ENCODE peak calls at places on chromosomes 12 and 14, in seven cellular contexts. T is HFFc6, Q is WTC11, S is cardiac fibroblast, X is endothelial cell, N is fibroblast of the aortic adventitia, Y is left ventricle myocardium inferior. B is an unnamed sample.

GRCh38 chr14:67704484-67705089 is 2.9 kb downstream of the RDH12 start:
- DNase-seq in N (peak; percentile 73), T (peak; percentile 43), Y (no peak), X (peak; percentile 34), S (peak; percentile 74), Q (no peak), B (no peak)

GRCh38 chr12:88401153-88401552 is 179.1 kb downstream of the KITLG start:
- DNase-seq in N (peak; percentile 54), Q (no peak), X (no peak), Y (no peak), T (no peak), S (no peak), B (no peak)

GRCh38 chr12:49553512-49554088 is 14.3 kb downstream of the MCRS1 start:
- DNase-seq in T (peak; percentile 32), Y (no peak), Q (no peak), S (peak; percentile 29), N (no peak), X (no peak), B (no peak)

GRCh38 chr14:101253948-101254347 is 307.3 kb upstream of the DIO3 start:
- DNase-seq in T (no peak), S (no peak), Q (no peak), Y (no peak), N (no peak), X (no peak), B (no peak)

GRCh38 chr12:49832836-49833421 is 4.7 kb upstream of the NCKAP5L start:
- DNase-seq in Q (no peak), X (no peak), Y (no peak), N (peak; percentile 90), T (peak; percentile 65), S (peak; percentile 70), B (no peak)

GRCh38 chr12:14941369-14941768 is 3.0 kb upstream of the ERP27 start:
- DNase-seq in Q (no peak), Y (no peak), N (no peak), S (no peak), T (no peak), X (no peak), B (no peak)

GRCh38 chr14:81062816-81063215 is 107.4 kb downstream of the TSHR start:
- DNase-seq in T (no peak), Q (peak; percentile 30), N (peak; percentile 1), X (peak; percentile 23), Y (no peak), S (peak; percentile 0), B (no peak)

GRCh38 chr12:4648099-4648498 is 752 bp downstream of the AKAP3 start:
- DNase-seq in Q (no peak), X (no peak), N (peak; percentile 9), Y (no peak), T (no peak), S (peak; percentile 10), B (no peak)

GRCh38 chr12:132477009-132477702 is 12.8 kb upstream of the FBRSL1 start:
- DNase-seq in S (no peak), Q (no peak), T (no peak), X (no peak), Y (no peak), N (no peak), B (no peak)

GRCh38 chr14:51185754-51186153 is 54.3 kb upstream of the TMX1 start:
- DNase-seq in Q (no peak), T (no peak), N (no peak), Y (no peak), S (no peak), X (no peak), B (no peak)

GRCh38 chr14:51188566-51189185 is 51.4 kb upstream of the TMX1 start:
- DNase-seq in N (peak; percentile 40), X (no peak), Y (no peak), T (no peak), Q (no peak), S (peak; percentile 67), B (no peak)

GRCh38 chr14:51185180-51185579 is 54.9 kb upstream of the TMX1 start:
- DNase-seq in T (no peak), S (no peak), N (no peak), Y (no peak), Q (no peak), X (no peak), B (no peak)

DNA sequence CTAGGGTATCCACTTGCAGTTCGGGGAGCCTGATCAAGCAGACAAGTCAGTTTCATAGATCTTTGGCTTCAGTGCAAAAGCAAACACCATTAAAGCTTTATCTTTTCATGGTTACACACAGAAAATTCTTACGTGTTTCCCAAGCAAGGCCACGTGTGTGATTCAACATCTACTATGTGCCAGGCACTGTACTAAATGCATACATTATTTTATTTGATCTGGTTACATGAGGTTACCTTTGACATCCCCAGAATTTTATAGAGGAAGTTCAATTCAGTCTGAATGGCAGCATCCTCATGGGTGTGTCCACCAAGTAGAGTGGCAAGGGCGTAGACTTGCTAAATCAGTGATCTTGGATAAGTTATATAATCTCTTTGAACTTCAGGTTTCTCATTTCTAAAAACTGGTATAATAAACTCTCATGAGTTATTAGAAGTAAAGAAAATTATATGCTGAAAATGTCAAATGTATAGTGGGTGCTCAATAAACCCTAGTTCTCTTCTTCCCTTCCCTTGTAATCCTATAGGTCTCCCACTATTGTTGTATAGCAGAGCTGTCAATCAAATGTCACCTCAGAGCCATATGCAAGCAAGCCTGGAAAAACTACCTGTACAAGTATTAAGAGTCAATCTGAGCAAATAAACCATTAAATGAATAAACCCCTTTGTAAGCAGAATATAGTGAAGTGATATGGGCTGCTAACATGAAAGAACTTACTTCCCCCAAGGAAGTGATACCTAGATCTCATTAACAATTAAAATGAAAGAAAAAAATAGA is 50.3 kb upstream of the TMX1 start:
- DNase-seq in T (no peak), N (no peak), Q (no peak), X (no peak), S (no peak), Y (no peak), B (no peak)
- TF ChIP-seq CTCF in T (no peak), N (no peak), Q (no peak), X (no peak), S (no peak), Y (no peak), B (no peak)

DNA sequence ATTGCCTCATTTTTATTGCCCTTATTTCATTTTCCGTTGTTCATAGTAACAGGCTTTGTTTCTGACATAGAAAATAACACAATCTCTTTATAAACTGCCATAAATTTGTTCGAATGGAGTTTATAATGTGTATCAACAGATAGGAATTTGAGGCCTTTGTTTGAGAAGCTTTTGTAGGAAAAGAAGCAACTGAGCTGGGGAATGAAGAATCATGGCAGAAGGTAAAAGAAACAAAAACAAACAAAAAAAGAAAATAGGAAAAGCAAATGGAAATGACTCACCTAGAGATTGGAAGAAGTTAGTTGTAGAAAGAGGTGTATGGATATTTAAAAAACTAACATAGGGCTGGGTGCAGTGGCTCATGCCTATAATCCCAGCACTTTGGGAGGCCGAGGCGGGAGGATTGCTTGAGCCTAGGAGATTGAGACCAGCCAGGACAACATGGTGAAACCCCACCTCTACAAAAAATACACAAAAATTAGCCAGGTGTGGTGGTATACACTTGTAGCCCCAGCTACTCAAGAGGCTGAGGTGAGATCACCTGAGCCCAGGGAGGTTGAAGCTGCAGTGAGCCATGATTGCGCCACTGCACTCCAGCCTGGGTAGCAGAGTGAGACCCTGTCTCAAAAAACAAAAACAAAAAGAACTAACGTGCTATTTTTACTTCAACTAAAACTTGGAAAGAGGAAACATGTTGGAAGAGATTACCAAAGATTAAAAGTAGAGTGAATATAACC is 523 bp upstream of the REP15 start:
- DNase-seq in X (no peak), S (no peak), Q (no peak), T (no peak), Y (no peak), N (no peak), B (no peak)
- TF ChIP-seq CTCF in X (no peak), S (no peak), Q (no peak), T (no peak), Y (no peak), N (no peak), B (no peak)

GRCh38 chr14:53306926-53307325 is 153.8 kb upstream of the DDHD1 start:
- DNase-seq in Q (no peak), X (no peak), S (peak; percentile 23), T (peak; percentile 10), Y (no peak), N (peak; percentile 32), B (no peak)

GRCh38 chr14:53310412-53310811 is 157.3 kb upstream of the DDHD1 start:
- DNase-seq in N (no peak), Q (no peak), Y (no peak), S (no peak), T (no peak), X (no peak), B (no peak)

GRCh38 chr14:53304726-53305381 is 151.7 kb upstream of the DDHD1 start:
- DNase-seq in T (no peak), Y (peak; percentile 14), X (no peak), Q (no peak), S (no peak), N (peak; percentile 38), B (peak; percentile 12)

DNA sequence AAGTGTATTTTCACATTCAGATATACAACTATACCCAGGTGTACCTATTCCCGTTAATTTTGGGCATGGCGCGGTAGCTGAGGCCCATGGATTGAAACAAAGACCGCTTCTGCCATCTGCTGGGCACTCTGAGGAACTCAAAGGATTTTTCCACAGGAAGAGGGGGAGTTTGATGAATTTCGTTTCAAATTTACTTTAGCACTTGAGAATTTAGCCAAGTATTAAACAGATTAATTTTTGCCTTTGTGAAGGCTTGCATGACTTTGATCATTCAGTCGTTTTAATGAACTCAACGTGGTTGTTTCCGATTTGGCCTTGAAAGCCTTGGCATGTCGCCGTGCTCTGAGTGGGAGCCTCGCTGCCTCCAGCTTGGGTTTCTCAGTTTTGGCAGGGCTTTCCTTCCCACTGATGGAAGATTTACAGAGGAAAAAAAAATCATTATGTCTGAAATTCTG is 153.2 kb upstream of the DDHD1 start:
- DNase-seq in X (peak; percentile 42), Q (peak; percentile 53), N (peak; percentile 81), Y (peak; percentile 56), T (peak; percentile 33), S (peak; percentile 77), B (peak; percentile 48)
- TF ChIP-seq CTCF in X (peak; percentile 71), Q (peak; percentile 60), N (peak; percentile 76), Y (peak; percentile 85), T (peak; percentile 88), S (peak; percentile 73), B (peak; percentile 73)

GRCh38 chr12:52083638-52083996 is 4.1 kb downstream of the SMIM41 start:
- DNase-seq in T (no peak), X (no peak), S (no peak), Q (no peak), Y (no peak), N (no peak), B (no peak)
- TF ChIP-seq CTCF in T (peak; percentile 66), X (no peak), S (no peak), Q (no peak), Y (peak; percentile 27), N (no peak), B (no peak)

GRCh38 chr12:121212875-121213274 is 2.9 kb downstream of the P2RX4 start:
- DNase-seq in N (no peak), S (no peak), X (no peak), Q (no peak), Y (no peak), T (no peak), B (no peak)

GRCh38 chr12:121205491-121205890 is 4.4 kb upstream of the P2RX4 start:
- DNase-seq in N (no peak), Y (no peak), Q (no peak), S (no peak), X (no peak), T (no peak), B (no peak)

GRCh38 chr12:121214171-121214777 is 4.3 kb downstream of the P2RX4 start:
- DNase-seq in X (no peak), N (peak; percentile 34), S (peak; percentile 78), Q (no peak), T (peak; percentile 76), Y (no peak), B (no peak)

GRCh38 chr12:121209221-121209620 is 708 bp upstream of the P2RX4 start:
- DNase-seq in Y (no peak), T (no peak), Q (no peak), S (no peak), X (no peak), N (no peak), B (no peak)

GRCh38 chr12:121209629-121210572 is at the start of gene P2RX4:
- DNase-seq in N (peak; percentile 59), X (peak; percentile 85), Y (peak; percentile 85), T (peak; percentile 65), Q (peak; percentile 86), S (peak; percentile 72), B (peak; percentile 34)
- TF ChIP-seq CTCF in N (no peak), X (no peak), Y (peak; percentile 6), T (peak; percentile 60), Q (no peak), S (peak; percentile 1), B (peak; percentile 12)